ENCODE peak calls at places on chromosomes 3 and 15, in five cellular contexts. H, I, S, F and M are unnamed samples.

GRCh38 chr15:37873336-37873735 is 61.1 kb upstream of the TMCO5A start:
- DNase-seq in H (no peak), I (no peak), S (peak; percentile 62), F (no peak), M (no peak)

GRCh38 chr15:59492389-59493377 is 54.7 kb downstream of the FAM81A start:
- DNase-seq in H (no peak), I (peak; percentile 81), S (peak; percentile 84), F (peak; percentile 55), M (peak; percentile 41)

GRCh38 chr15:78461171-78461881 is 23.3 kb downstream of the IREB2 start:
- DNase-seq in H (no peak), I (no peak), S (no peak), F (no peak), M (no peak)

GRCh38 chr3:149621218-149622005 is 36.4 kb downstream of the WWTR1 start:
- DNase-seq in H (no peak), I (no peak), S (peak; percentile 92), F (peak; percentile 86), M (no peak)

GRCh38 chr15:84575493-84575892 is 25.3 kb upstream of the ZSCAN2 start:
- DNase-seq in H (no peak), I (no peak), S (no peak), F (no peak), M (no peak)

GRCh38 chr3:183779896-183780450 is 45.4 kb downstream of the MAP6D1 start:
- DNase-seq in H (no peak), I (no peak), S (peak; percentile 15), F (no peak), M (no peak)

GRCh38 chr3:127652246-127652995 is 20.3 kb upstream of the ABTB1 start:
- DNase-seq in H (no peak), I (peak; percentile 80), S (peak; percentile 75), F (no peak), M (peak; percentile 47)

GRCh38 chr3:24521306-24522154 is 26.9 kb upstream of the THRB start:
- DNase-seq in H (no peak), I (peak; percentile 80), S (peak; percentile 80), F (peak; percentile 48), M (peak; percentile 65)

GRCh38 chr3:196629234-196629633 is 10.3 kb upstream of the NRROS start:
- DNase-seq in H (no peak), I (no peak), S (no peak), F (no peak), M (no peak)

GRCh38 chr15:54082836-54083492 is 104.7 kb downstream of the UNC13C start:
- DNase-seq in H (no peak), I (no peak), S (peak; percentile 10), F (no peak), M (peak; percentile 9)

GRCh38 chr3:56042326-56042951 is 425.8 kb downstream of the ERC2 start:
- DNase-seq in H (no peak), I (peak; percentile 64), S (peak; percentile 64), F (peak; percentile 16), M (peak; percentile 10)

GRCh38 chr3:101836907-101837598 is 12.3 kb upstream of the NFKBIZ start:
- DNase-seq in H (no peak), I (no peak), S (peak; percentile 60), F (peak; percentile 63), M (no peak)

GRCh38 chr3:72597043-72597442 is 251.2 kb downstream of the SHQ1 start:
- DNase-seq in H (no peak), I (no peak), S (no peak), F (no peak), M (no peak)

GRCh38 chr15:40338921-40339620 is 1.7 kb downstream of the CCDC9B start:
- DNase-seq in H (peak; percentile 89), I (no peak), S (peak; percentile 95), F (peak; percentile 96), M (no peak)

GRCh38 chr15:28456476-28457395 is 76.0 kb downstream of the GOLGA8G start:
- DNase-seq in H (no peak), I (peak; percentile 10), S (no peak), F (no peak), M (no peak)

GRCh38 chr3:14967285-14967684 is 19.9 kb downstream of the NR2C2 start:
- DNase-seq in H (no peak), I (no peak), S (no peak), F (no peak), M (no peak)

GRCh38 chr3:20696393-20697045 is 510.5 kb upstream of the SGO1 start:
- DNase-seq in H (no peak), I (no peak), S (no peak), F (no peak), M (no peak)

GRCh38 chr15:84834227-84834955 is 17.2 kb downstream of the ALPK3 start:
- DNase-seq in H (no peak), I (no peak), S (no peak), F (no peak), M (no peak)

GRCh38 chr3:112979244-112979832 is 4.4 kb upstream of the CD200R1 start:
- DNase-seq in H (no peak), I (peak; percentile 57), S (peak; percentile 65), F (peak; percentile 5), M (peak; percentile 12)

GRCh38 chr3:111152506-111152905 is 80.9 kb downstream of the NECTIN3 start:
- DNase-seq in H (no peak), I (no peak), S (peak; percentile 56), F (no peak), M (no peak)

GRCh38 chr3:16697437-16698258 is 92.4 kb upstream of the DAZL start:
- DNase-seq in H (no peak), I (peak; percentile 33), S (peak; percentile 71), F (no peak), M (no peak)

GRCh38 chr3:129699199-129699598 is 92.7 kb upstream of the PLXND1 start:
- DNase-seq in H (no peak), I (no peak), S (no peak), F (no peak), M (no peak)

GRCh38 chr15:60945196-60945595 is 283.9 kb downstream of the RORA start:
- DNase-seq in H (no peak), I (no peak), S (peak; percentile 15), F (no peak), M (no peak)

GRCh38 chr3:37145607-37146006 is 28.8 kb downstream of the LRRFIP2 start:
- DNase-seq in H (no peak), I (no peak), S (peak; percentile 26), F (no peak), M (no peak)

GRCh38 chr3:140723576-140723975 is 45.7 kb downstream of the TRIM42 start:
- DNase-seq in H (no peak), I (no peak), S (no peak), F (no peak), M (no peak)

GRCh38 chr3:140731440-140732119 is 53.7 kb downstream of the TRIM42 start:
- DNase-seq in H (no peak), I (no peak), S (no peak), F (no peak), M (no peak)

GRCh38 chr3:140724856-140725812 is 47.3 kb downstream of the TRIM42 start:
- DNase-seq in H (no peak), I (no peak), S (no peak), F (no peak), M (no peak)

GRCh38 chr3:140726061-140726460 is 48.2 kb downstream of the TRIM42 start:
- DNase-seq in H (no peak), I (no peak), S (no peak), F (no peak), M (no peak)

DNA sequence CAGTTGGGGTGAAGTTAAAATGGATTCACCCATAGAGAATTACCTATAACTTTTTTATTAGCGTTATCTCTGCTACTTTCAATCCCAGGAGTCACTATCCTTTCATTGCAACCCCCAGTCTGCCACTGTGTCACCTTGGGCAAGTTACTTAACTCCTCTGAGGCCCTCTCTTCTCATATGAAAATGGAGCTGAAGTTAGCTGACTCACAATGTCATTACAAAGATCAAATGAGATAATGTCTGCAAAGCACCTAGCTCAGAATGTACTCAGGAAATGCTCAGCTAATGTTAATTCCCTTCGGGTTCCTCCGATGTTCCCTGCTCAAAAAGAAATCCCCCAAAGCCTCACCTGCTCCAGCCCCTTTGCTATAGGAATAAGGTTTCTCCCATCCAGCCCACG is 50.0 kb downstream of the TRIM42 start:
- DNase-seq in H (no peak), I (peak; percentile 35), S (no peak), F (no peak), M (no peak)
- H3K4me2 ChIP-seq in H (no peak overlapping the region), I (peak overlapping the region; percentile 58), S (no peak overlapping the region), F (no peak overlapping the region), M (no peak overlapping the region)

DNA sequence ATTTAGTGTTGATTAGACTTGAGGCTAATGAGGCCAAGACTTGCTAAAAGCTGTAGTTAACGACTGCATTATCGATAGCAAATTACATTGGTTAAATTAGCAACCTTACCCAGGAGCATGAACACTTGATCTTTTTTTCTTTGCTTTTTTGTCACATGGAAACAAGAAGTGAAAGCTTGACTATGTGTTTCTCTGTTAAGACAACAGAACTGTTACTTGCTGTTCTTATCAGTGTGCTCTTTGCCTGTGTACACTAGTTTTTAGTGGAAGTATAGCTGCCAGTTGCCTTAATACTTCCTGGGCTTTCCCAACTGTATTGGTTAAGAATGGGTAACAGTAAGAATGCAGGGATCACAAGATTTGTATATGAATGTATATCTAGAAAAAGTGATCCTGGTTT is 625.5 kb downstream of the NAALADL2 start:
- DNase-seq in H (no peak), I (no peak), S (no peak), F (no peak), M (no peak)
- H3K4me2 ChIP-seq in H (no peak overlapping the region), I (no peak overlapping the region), S (no peak overlapping the region), F (no peak overlapping the region), M (no peak overlapping the region)

DNA sequence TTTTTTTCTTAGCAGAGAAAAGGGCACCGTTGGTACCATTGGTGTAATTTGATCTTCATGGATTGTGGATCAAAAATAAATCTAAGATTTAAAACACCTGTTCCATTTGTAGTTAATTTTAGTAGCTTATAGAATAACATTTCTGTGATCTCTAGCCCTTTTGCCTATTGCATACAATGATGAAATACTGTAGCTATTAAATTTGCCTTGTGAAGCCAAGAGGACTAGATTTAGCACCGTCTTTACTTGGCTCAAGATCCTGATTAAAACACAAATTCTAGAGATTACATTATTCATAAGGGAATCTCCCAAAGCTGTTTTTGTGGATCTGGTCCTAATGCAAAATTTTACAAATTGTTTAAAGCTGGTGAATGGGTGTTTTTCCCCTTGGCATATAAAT is 8.2 kb downstream of the TBC1D23 start:
- DNase-seq in H (no peak), I (no peak), S (peak; percentile 54), F (no peak), M (no peak)
- H3K4me2 ChIP-seq in H (peak overlapping the region; percentile 86), I (no peak overlapping the region), S (peak overlapping the region; percentile 70), F (peak overlapping the region; percentile 76), M (no peak overlapping the region)

GRCh38 chr3:170096342-170096741 is 58.5 kb downstream of the GPR160 start:
- DNase-seq in H (no peak), I (no peak), S (no peak), F (no peak), M (no peak)
- H3K4me2 ChIP-seq in H (peak overlapping the region; percentile 59), I (no peak overlapping the region), S (no peak overlapping the region), F (no peak overlapping the region), M (no peak overlapping the region)

GRCh38 chr15:88834211-88834812 is 31.1 kb downstream of the ACAN start:
- DNase-seq in H (no peak), I (peak; percentile 59), S (peak; percentile 15), F (peak; percentile 81), M (peak; percentile 55)
- H3K4me2 ChIP-seq in H (no peak overlapping the region), I (no peak overlapping the region), S (no peak overlapping the region), F (no peak overlapping the region), M (no peak overlapping the region)